ENCODE peak calls at places on chromosomes 4 and X, in four cellular contexts. A is MM.1S, R is fibroblast of lung, T is astrocyte. L is an unnamed sample.

GRCh38 chr4:10403633-10404445 is 53.4 kb downstream of the ZNF518B start:
- DNase-seq in T (peak; percentile 2), A (peak; percentile 14), R (peak; percentile 15), L (no peak)

GRCh38 chr4:48262926-48263325 is 6.7 kb downstream of the TEC start:
- DNase-seq in A (no peak), T (peak; percentile 63), R (peak; percentile 69), L (no peak)

GRCh38 chr4:114265342-114265741 is 285.9 kb upstream of the ARSJ start:
- DNase-seq in A (no peak), R (no peak), T (no peak), L (no peak)

GRCh38 chr4:184807797-184808718 is 17.7 kb downstream of the ACSL1 start:
- DNase-seq in A (no peak), T (peak; percentile 78), R (peak; percentile 81), L (no peak)

GRCh38 chr4:128600410-128600809 is 209.1 kb upstream of the JADE1 start:
- DNase-seq in A (no peak), R (peak; percentile 31), T (no peak), L (no peak)

GRCh38 chr4:13876940-13877339 is 249.4 kb upstream of the BOD1L1 start:
- DNase-seq in R (no peak), A (no peak), T (no peak), L (no peak)

GRCh38 chr4:5887011-5887360 is 5.9 kb downstream of the CRMP1 start:
- DNase-seq in R (no peak), A (no peak), T (no peak), L (no peak)

GRCh38 chr4:38891051-38891738 is 23.6 kb downstream of the FAM114A1 start:
- DNase-seq in R (no peak), A (no peak), T (no peak), L (no peak)

GRCh38 chr4:166839615-166840251 is 394.6 kb downstream of the SPOCK3 start:
- DNase-seq in R (no peak), T (no peak), A (no peak), L (no peak)

GRCh38 chrX:44529315-44529714 is 13.3 kb downstream of the FUNDC1 start:
- DNase-seq in A (no peak), R (no peak), T (no peak), L (no peak)

GRCh38 chrX:119880076-119880475 is 8.4 kb downstream of the NDUFA1 start:
- DNase-seq in R (no peak), T (no peak), A (peak; percentile 80), L (no peak)

GRCh38 chr4:43048570-43048969 is 156.1 kb downstream of the GRXCR1 start:
- DNase-seq in A (no peak), T (no peak), R (no peak), L (no peak)

GRCh38 chr4:152166567-152166966 is 369.3 kb downstream of the FBXW7 start:
- DNase-seq in R (peak; percentile 6), A (no peak), T (no peak), L (peak; percentile 6)

GRCh38 chr4:23888421-23889319 is 1.2 kb downstream of the PPARGC1A start:
- DNase-seq in T (peak; percentile 65), A (peak; percentile 21), R (peak; percentile 69), L (no peak)

GRCh38 chr4:9904976-9905587 is 116.2 kb downstream of the SLC2A9 start:
- DNase-seq in A (no peak), T (peak; percentile 3), R (peak; percentile 16), L (no peak)

GRCh38 chr4:64432674-64433073 is 23.4 kb upstream of the TECRL start:
- DNase-seq in T (no peak), R (no peak), A (no peak), L (no peak)

GRCh38 chr4:7772708-7773385 is 166.8 kb downstream of the AFAP1 start:
- DNase-seq in T (no peak), R (no peak), A (no peak), L (no peak)

GRCh38 chr4:1192493-1193205 is 20.3 kb upstream of the SPON2 start:
- DNase-seq in R (no peak), T (no peak), A (no peak), L (no peak)

GRCh38 chrX:107014927-107015326 is 14.9 kb upstream of the MORC4 start:
- DNase-seq in A (no peak), R (no peak), T (no peak), L (no peak)

GRCh38 chr4:146490106-146490505 is 31.6 kb downstream of the SLC10A7 start:
- DNase-seq in R (no peak), T (no peak), A (no peak), L (no peak)

GRCh38 chr4:48334900-48335384 is 6.4 kb upstream of the SLAIN2 start:
- DNase-seq in R (peak; percentile 28), A (no peak), T (no peak), L (no peak)

GRCh38 chr4:138181288-138181687 is 60.9 kb downstream of the SLC7A11 start:
- DNase-seq in R (peak; percentile 21), A (no peak), T (peak; percentile 16), L (no peak)

GRCh38 chr4:154491731-154492249 is at the start of gene DCHS2:
- DNase-seq in A (no peak), R (no peak), T (no peak), L (no peak)

GRCh38 chr4:8740666-8741395 is 130.8 kb downstream of the HMX1 start:
- DNase-seq in T (no peak), A (no peak), R (no peak), L (no peak)

GRCh38 chrX:118968031-118968430 is 6.4 kb upstream of the LONRF3 start:
- DNase-seq in A (no peak), T (no peak), R (no peak), L (no peak)

DNA sequence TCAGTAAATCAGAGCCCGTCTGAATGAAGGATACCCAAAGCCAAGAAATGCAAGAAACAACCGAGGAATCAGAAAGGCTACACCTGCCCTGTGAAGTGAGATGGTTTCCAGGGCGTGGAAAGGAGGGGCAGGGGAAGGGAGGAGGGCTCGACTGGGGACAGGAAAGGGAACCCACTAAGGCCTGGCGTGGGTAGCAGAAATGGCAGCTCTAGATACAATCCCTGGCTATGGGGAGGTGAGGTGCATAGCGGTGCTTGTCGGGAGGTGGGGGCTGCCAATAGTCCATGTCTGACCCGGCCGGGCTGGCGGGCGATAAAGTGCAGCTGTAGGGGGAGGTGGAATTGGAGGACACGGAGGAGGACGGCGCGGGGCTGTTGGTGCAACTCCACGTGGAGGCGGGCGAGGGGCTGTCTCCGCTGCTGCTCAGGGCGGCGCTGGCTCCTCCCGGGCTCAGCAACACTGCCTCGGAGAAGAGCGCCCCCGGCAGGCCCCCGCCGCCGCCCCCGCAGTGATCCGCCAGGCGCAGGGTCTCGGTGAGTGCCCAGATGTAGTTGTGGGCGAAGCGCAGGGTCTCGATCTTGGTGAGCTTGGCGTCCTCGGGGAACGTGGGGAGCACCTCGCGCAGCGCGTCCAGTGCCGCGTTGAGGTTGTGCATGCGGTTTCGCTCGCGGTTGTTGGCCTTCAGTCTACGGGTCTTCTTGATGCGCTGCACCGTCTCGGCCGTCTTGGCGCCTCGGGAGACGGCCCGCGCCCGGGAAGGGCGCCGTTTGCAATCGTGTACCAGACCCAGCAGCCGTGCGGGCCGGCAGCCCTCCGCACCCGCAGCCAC is 1.3 kb downstream of the NEUROG2 start:
- DNase-seq in T (no peak), A (peak; percentile 25), R (no peak), L (no peak)
- TF ChIP-seq EZH2 in T (peak; percentile 52), A (no peak), R (peak; percentile 76), L (no peak)

GRCh38 chr4:140568507-140569306 is at the start of gene UCP1:
- DNase-seq in T (no peak), R (peak; percentile 16), A (no peak), L (no peak)

GRCh38 chr4:140571620-140572019 is 2.9 kb upstream of the UCP1 start:
- DNase-seq in R (no peak), A (no peak), T (no peak), L (no peak)

GRCh38 chr4:140567722-140568121 is 1.0 kb downstream of the UCP1 start:
- DNase-seq in A (no peak), T (peak; percentile 3), R (peak; percentile 12), L (no peak)

GRCh38 chr4:140569307-140569638 is 512 bp upstream of the UCP1 start:
- DNase-seq in R (no peak), A (no peak), T (no peak), L (no peak)
- TF ChIP-seq EZH2 in R (peak; percentile 86), A (no peak), T (peak; percentile 18), L (no peak)

GRCh38 chrX:153831435-153832150 is 1.2 kb upstream of the PDZD4 start:
- DNase-seq in T (no peak), A (no peak), R (no peak), L (no peak)

GRCh38 chrX:153829549-153829798 is 870 bp downstream of the PDZD4 start:
- DNase-seq in T (no peak), A (no peak), R (no peak), L (no peak)

GRCh38 chrX:153828723-153829548 is 1.4 kb downstream of the PDZD4 start:
- DNase-seq in T (no peak), A (no peak), R (no peak), L (no peak)

GRCh38 chrX:153830632-153831434 is 489 bp upstream of the PDZD4 start:
- DNase-seq in R (no peak), T (no peak), A (no peak), L (no peak)

DNA sequence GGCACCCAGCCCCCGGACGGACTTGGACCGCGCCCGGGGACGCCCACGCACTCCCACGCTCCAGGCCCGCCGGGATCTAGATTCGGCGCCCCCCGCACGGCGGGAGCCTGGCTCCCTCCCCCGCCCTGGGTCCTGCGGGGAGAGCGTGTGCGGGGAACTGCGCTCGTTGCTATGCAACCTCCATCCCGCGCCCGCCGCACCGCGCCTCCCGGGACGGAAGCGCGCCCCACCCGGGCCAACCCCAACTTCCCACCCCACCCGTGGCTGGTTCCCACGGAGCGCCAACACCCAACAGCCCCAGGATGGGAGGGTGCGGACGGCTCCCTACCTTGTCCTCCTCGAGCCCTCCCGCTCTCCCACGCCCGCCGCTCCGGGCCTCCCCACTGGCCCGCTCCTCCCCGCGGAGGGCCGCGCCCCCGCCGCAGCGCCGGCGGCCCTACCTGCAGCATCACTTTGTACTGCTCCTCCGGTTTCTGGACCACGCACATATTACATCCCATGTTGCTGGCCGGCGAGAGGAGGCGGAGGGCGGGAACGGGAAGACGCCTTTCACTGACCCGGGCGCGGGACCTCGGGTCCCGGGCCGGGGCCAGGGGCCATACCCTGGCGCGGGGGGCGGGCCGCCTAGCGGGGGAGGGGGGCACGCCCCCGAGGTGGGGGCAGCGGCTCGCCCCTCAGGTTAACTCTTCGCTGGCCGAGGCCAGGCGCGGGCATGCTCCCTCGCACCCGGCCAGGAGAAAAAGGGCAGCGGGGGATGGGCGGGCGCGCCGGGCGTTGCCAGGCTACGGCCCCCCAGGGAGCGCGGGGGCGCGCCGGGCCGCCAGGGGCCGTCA is at the start of gene PDZD4:
- DNase-seq in A (no peak), T (no peak), R (no peak), L (no peak)
- TF ChIP-seq EZH2 in A (no peak), T (peak; percentile 88), R (peak; percentile 92), L (no peak)

DNA sequence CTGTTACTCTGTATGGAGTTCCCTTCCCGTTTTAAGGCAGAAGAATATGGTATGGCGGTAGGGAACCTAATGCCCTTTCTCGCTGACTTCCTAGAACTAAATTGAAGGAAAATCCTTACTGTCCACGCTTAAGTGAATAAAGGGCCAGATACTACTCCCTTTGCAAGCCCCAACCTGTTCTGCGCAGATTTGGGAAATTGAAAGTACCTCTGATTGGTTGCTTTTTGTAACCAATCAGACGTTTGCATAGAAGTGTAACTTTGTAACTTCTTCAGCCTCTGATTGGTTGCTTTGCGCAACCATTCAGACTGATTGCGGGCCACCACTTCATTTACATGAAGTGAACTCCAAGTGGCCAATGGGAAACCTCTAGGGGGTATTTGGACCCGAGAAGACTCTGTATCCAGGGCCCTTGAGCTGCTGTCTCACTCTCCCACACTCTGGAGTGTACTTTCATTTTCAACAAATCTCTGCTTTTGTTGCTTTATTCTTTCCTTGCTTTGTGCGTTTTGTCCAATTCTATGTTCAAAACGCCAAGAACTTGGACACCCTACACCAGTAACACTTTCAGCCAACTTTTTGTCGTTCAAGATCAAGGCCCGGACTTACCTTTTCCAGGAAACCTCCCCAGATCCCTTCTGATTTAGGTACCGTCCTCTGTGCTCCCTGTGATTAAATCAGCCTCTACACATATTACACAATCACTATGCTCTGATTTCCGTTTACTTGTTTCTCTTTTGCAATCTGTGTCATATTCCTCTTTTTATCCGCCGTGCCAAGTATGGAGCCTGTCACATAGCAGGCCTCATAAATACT is 1.0 kb upstream of the TMEM33 start:
- DNase-seq in T (no peak), A (no peak), R (no peak), L (no peak)
- TF ChIP-seq EZH2 in T (no peak), A (no peak), R (no peak), L (no peak)